ENCODE peak calls at places on chromosomes 16 and 17, in seven cellular contexts. One of them, this sample, is unnamed.

GRCh38 chr16:50273382-50273690 is 7.0 kb downstream of the ADCY7 start:
- DNase-seq in T-helper 17 cell: no peak
- DNase-seq in caudate nucleus: no peak
- DNase-seq in NCI-H1417: no peak
- DNase-seq in Peyer's patch: peak
- DNase-seq in endothelial cell: no peak
- DNase-seq in T-cell: no peak
- DNase-seq in this sample: no peak

GRCh38 chr17:7685533-7686220 is 1.6 kb downstream of the TP53 start:
- DNase-seq in caudate nucleus: peak
- DNase-seq in T-helper 17 cell: peak
- DNase-seq in Peyer's patch: peak
- DNase-seq in NCI-H1417: peak
- DNase-seq in T-cell: peak
- DNase-seq in endothelial cell: peak
- DNase-seq in this sample: peak

GRCh38 chr16:74892574-74893461 is 92.1 kb downstream of the WDR59 start:
- DNase-seq in endothelial cell: no peak
- DNase-seq in NCI-H1417: no peak
- DNase-seq in T-helper 17 cell: no peak
- DNase-seq in caudate nucleus: no peak
- DNase-seq in T-cell: no peak
- DNase-seq in Peyer's patch: no peak
- DNase-seq in this sample: no peak

GRCh38 chr16:29729116-29729521 is 16.7 kb downstream of the C16orf54 start:
- DNase-seq in caudate nucleus: no peak
- DNase-seq in T-cell: no peak
- DNase-seq in NCI-H1417: peak
- DNase-seq in T-helper 17 cell: no peak
- DNase-seq in endothelial cell: peak
- DNase-seq in Peyer's patch: peak
- DNase-seq in this sample: no peak

GRCh38 chr17:17420561-17421269 is 56.1 kb upstream of the MED9 start:
- DNase-seq in T-helper 17 cell: no peak
- DNase-seq in endothelial cell: no peak
- DNase-seq in Peyer's patch: peak
- DNase-seq in NCI-H1417: no peak
- DNase-seq in T-cell: no peak
- DNase-seq in caudate nucleus: no peak
- DNase-seq in this sample: no peak

GRCh38 chr16:89155184-89155679 is 16.3 kb upstream of the CDH15 start:
- DNase-seq in T-helper 17 cell: no peak
- DNase-seq in Peyer's patch: peak
- DNase-seq in T-cell: no peak
- DNase-seq in caudate nucleus: no peak
- DNase-seq in NCI-H1417: no peak
- DNase-seq in endothelial cell: no peak
- DNase-seq in this sample: no peak

GRCh38 chr16:83967091-83967490 is 953 bp upstream of the NECAB2 start:
- DNase-seq in T-cell: no peak
- DNase-seq in endothelial cell: no peak
- DNase-seq in T-helper 17 cell: no peak
- DNase-seq in Peyer's patch: no peak
- DNase-seq in NCI-H1417: no peak
- DNase-seq in caudate nucleus: no peak
- DNase-seq in this sample: no peak

GRCh38 chr17:58335779-58336455 is 7.3 kb upstream of the TSPOAP1 start:
- DNase-seq in T-cell: peak
- DNase-seq in caudate nucleus: no peak
- DNase-seq in NCI-H1417: no peak
- DNase-seq in Peyer's patch: peak
- DNase-seq in endothelial cell: no peak
- DNase-seq in T-helper 17 cell: peak
- DNase-seq in this sample: no peak

GRCh38 chr16:69217433-69217832 is 30.5 kb downstream of the SNTB2 start:
- DNase-seq in Peyer's patch: no peak
- DNase-seq in T-cell: no peak
- DNase-seq in caudate nucleus: no peak
- DNase-seq in NCI-H1417: no peak
- DNase-seq in T-helper 17 cell: no peak
- DNase-seq in endothelial cell: no peak
- DNase-seq in this sample: no peak

GRCh38 chr17:75838410-75838809 is 5.8 kb downstream of the UNC13D start:
- DNase-seq in caudate nucleus: no peak
- DNase-seq in endothelial cell: no peak
- DNase-seq in NCI-H1417: no peak
- DNase-seq in T-cell: no peak
- DNase-seq in Peyer's patch: no peak
- DNase-seq in T-helper 17 cell: no peak
- DNase-seq in this sample: no peak

GRCh38 chr16:48300391-48300856 is 53.1 kb upstream of the ABCC11 start:
- DNase-seq in Peyer's patch: no peak
- DNase-seq in caudate nucleus: no peak
- DNase-seq in endothelial cell: no peak
- DNase-seq in T-helper 17 cell: no peak
- DNase-seq in T-cell: no peak
- DNase-seq in NCI-H1417: no peak
- DNase-seq in this sample: no peak

GRCh38 chr16:17828012-17828411 is 357.3 kb upstream of the XYLT1 start:
- DNase-seq in Peyer's patch: no peak
- DNase-seq in T-cell: no peak
- DNase-seq in NCI-H1417: no peak
- DNase-seq in caudate nucleus: no peak
- DNase-seq in endothelial cell: no peak
- DNase-seq in T-helper 17 cell: no peak
- DNase-seq in this sample: no peak